ENCODE peak calls at places on chromosomes 13 and 19, in eight cellular contexts. R, D, S, A, X, C, U and J are unnamed samples.

GRCh38 chr19:32357720-32358119 is 12.3 kb downstream of the ZNF507 start:
- DNase-seq in X (no peak), S (no peak), C (no peak), R (no peak), D (no peak), A (no peak), U (no peak), J (peak; percentile 52)

GRCh38 chr13:27403252-27403678 is 21.2 kb upstream of the GTF3A start:
- DNase-seq in S (peak; percentile 75), D (no peak), C (peak; percentile 48), A (no peak), U (no peak), X (no peak), R (no peak), J (no peak)

GRCh38 chr13:114078501-114079451 is 53.6 kb downstream of the RASA3 start:
- DNase-seq in S (no peak), R (no peak), A (no peak), X (no peak), C (no peak), D (peak; percentile 39), U (no peak), J (no peak)

GRCh38 chr13:91141619-91142061 is 205.8 kb upstream of the MIR17HG start:
- DNase-seq in D (no peak), A (no peak), X (no peak), C (no peak), R (no peak), S (no peak), U (no peak), J (peak; percentile 92)

GRCh38 chr13:30805603-30806011 is 70.3 kb downstream of the ALOX5AP start:
- DNase-seq in U (no peak), S (no peak), R (no peak), C (peak; percentile 35), X (no peak), D (peak; percentile 55), A (no peak), J (peak; percentile 99)

GRCh38 chr13:108929532-108929931 is 300.1 kb downstream of the MYO16 start:
- DNase-seq in U (no peak), S (no peak), A (no peak), R (no peak), X (no peak), C (no peak), D (no peak), J (peak; percentile 19)

GRCh38 chr13:30679483-30680330 is 55.6 kb upstream of the ALOX5AP start:
- DNase-seq in U (peak; percentile 56), S (peak; percentile 42), D (no peak), A (no peak), X (peak; percentile 27), C (peak; percentile 54), R (no peak), J (peak; percentile 63)

GRCh38 chr13:107864543-107865460 is 350.5 kb downstream of the LIG4 start:
- DNase-seq in R (peak; percentile 20), S (peak; percentile 79), D (no peak), C (peak; percentile 88), X (no peak), A (peak; percentile 24), U (peak; percentile 35), J (peak; percentile 9)

GRCh38 chr19:38284422-38284821 is 19.6 kb upstream of the C19orf33 start:
- DNase-seq in A (no peak), R (no peak), S (no peak), X (no peak), C (no peak), D (no peak), U (peak; percentile 70), J (no peak)

GRCh38 chr13:112839347-112840105 is 129.5 kb upstream of the MCF2L start:
- DNase-seq in S (no peak), C (no peak), U (no peak), R (no peak), X (no peak), D (no peak), A (no peak), J (no peak)

GRCh38 chr19:2462635-2463421 is 6.1 kb upstream of the LMNB2 start:
- DNase-seq in A (peak; percentile 23), U (no peak), C (peak; percentile 94), X (no peak), D (peak; percentile 83), R (peak; percentile 55), S (peak; percentile 96), J (peak; percentile 63)

GRCh38 chr19:7977723-7978040 is 27.8 kb downstream of the ELAVL1 start:
- DNase-seq in X (no peak), C (no peak), A (no peak), D (no peak), U (no peak), S (no peak), R (no peak), J (no peak)

GRCh38 chr19:42126565-42126964 is 5.7 kb downstream of the POU2F2 start:
- DNase-seq in D (no peak), R (no peak), S (no peak), X (no peak), A (no peak), U (peak; percentile 50), C (no peak), J (no peak)